ENCODE peak calls at places on chromosomes 6 and 20, in nine cellular contexts. A is brain microvascular endothelial cell; N is activated naive CD4-positive, alpha-beta T cell; G is endothelial cell; Y is HEK293T; I is GDM1; U is ascending aorta; X is mesothelial cell of epicardium; E is NAMALWA. J is an unnamed sample.

GRCh38 chr20:62426678-62427077 is 661 bp downstream of the RBBP8NL start:
- DNase-seq in A (no peak), N (no peak), G (no peak), Y (no peak), I (no peak), U (no peak), X (peak), E (no peak), J (no peak)

GRCh38 chr6:44386364-44386928 is 1.1 kb upstream of the CDC5L start:
- DNase-seq in A (no peak), N (no peak), G (no peak), Y (no peak), I (no peak), U (no peak), X (no peak), E (no peak), J (peak)

GRCh38 chr6:116633685-116634084 is 17.4 kb downstream of the RSPH4A start:
- DNase-seq in A (no peak), N (no peak), G (no peak), Y (peak), I (no peak), U (no peak), X (no peak), E (peak), J (peak)

GRCh38 chr6:133888931-133889556 is at the start of gene TCF21:
- DNase-seq in A (no peak), N (no peak), G (no peak), Y (no peak), I (no peak), U (no peak), X (peak), E (no peak), J (no peak)

GRCh38 chr6:35370124-35370741 is 27.9 kb downstream of the PPARD start:
- DNase-seq in A (peak), N (no peak), G (no peak), Y (no peak), I (peak), U (peak), X (no peak), E (peak), J (no peak)

GRCh38 chr6:132527791-132528190 is 10.3 kb upstream of the TAAR9 start:
- DNase-seq in A (no peak), N (no peak), G (no peak), Y (no peak), I (no peak), U (no peak), X (no peak), E (no peak), J (peak)

GRCh38 chr20:23078351-23078993 is 7.7 kb downstream of the CD93 start:
- DNase-seq in A (no peak), N (no peak), G (no peak), Y (no peak), I (no peak), U (no peak), X (no peak), E (no peak), J (no peak)

GRCh38 chr20:36340593-36340990 is 34.5 kb downstream of the DLGAP4 start:
- DNase-seq in A (no peak), N (no peak), G (no peak), Y (no peak), I (no peak), U (no peak), X (no peak), E (no peak), J (no peak)

GRCh38 chr6:5471044-5471443 is 209.7 kb downstream of the FARS2 start:
- DNase-seq in A (peak), N (no peak), G (peak), Y (peak), I (peak), U (no peak), X (peak), E (peak), J (peak)

GRCh38 chr20:34250005-34250404 is 8.8 kb downstream of the ASIP start:
- DNase-seq in A (no peak), N (no peak), G (no peak), Y (no peak), I (no peak), U (no peak), X (no peak), E (no peak), J (no peak)

GRCh38 chr6:130233332-130233731 is 10.6 kb upstream of the SAMD3 start:
- DNase-seq in A (peak), N (no peak), G (no peak), Y (no peak), I (no peak), U (no peak), X (no peak), E (no peak), J (no peak)

GRCh38 chr6:151041686-151042085 is 176.2 kb downstream of the MTHFD1L start:
- DNase-seq in A (no peak), N (no peak), G (no peak), Y (no peak), I (no peak), U (no peak), X (no peak), E (no peak), J (no peak)

GRCh38 chr6:143545976-143546547 is 34.5 kb upstream of the FUCA2 start:
- DNase-seq in A (no peak), N (no peak), G (no peak), Y (no peak), I (no peak), U (no peak), X (no peak), E (no peak), J (no peak)

GRCh38 chr6:4870821-4871494 is 94.8 kb downstream of the CDYL start:
- DNase-seq in A (no peak), N (no peak), G (no peak), Y (no peak), I (no peak), U (no peak), X (no peak), E (no peak), J (no peak)

GRCh38 chr20:62745279-62745958 is 36.8 kb downstream of the NTSR1 start:
- DNase-seq in A (no peak), N (no peak), G (no peak), Y (no peak), I (no peak), U (no peak), X (no peak), E (no peak), J (no peak)

GRCh38 chr6:165745492-165745891 is 82.5 kb upstream of the PDE10A start:
- DNase-seq in A (no peak), N (no peak), G (no peak), Y (no peak), I (no peak), U (no peak), X (no peak), E (no peak), J (no peak)

GRCh38 chr20:17381701-17382100 is 149.5 kb downstream of the BFSP1 start:
- DNase-seq in A (no peak), N (no peak), G (no peak), Y (no peak), I (no peak), U (no peak), X (no peak), E (no peak), J (no peak)

GRCh38 chr20:58389324-58389967 is 417 bp downstream of the VAPB start:
- DNase-seq in A (no peak), N (peak), G (peak), Y (peak), I (no peak), U (no peak), X (peak), E (peak), J (peak)

GRCh38 chr6:132712366-132712765 is 1.5 kb downstream of the VNN1 start:
- DNase-seq in A (peak), N (no peak), G (no peak), Y (no peak), I (no peak), U (no peak), X (no peak), E (no peak), J (no peak)

GRCh38 chr20:9939231-9939630 is 95.6 kb upstream of the ANKEF1 start:
- DNase-seq in A (no peak), N (no peak), G (no peak), Y (no peak), I (no peak), U (no peak), X (no peak), E (no peak), J (no peak)

GRCh38 chr6:27188206-27188884 is 59.2 kb upstream of the PRSS16 start:
- DNase-seq in A (peak), N (no peak), G (peak), Y (peak), I (peak), U (peak), X (peak), E (no peak), J (peak)

GRCh38 chr6:43037197-43037596 is 15.8 kb downstream of the RRP36 start:
- DNase-seq in A (no peak), N (no peak), G (no peak), Y (no peak), I (no peak), U (no peak), X (no peak), E (no peak), J (no peak)

GRCh38 chr20:61655591-61655990 is 403.5 kb downstream of the CDH4 start:
- DNase-seq in A (no peak), N (no peak), G (no peak), Y (no peak), I (no peak), U (no peak), X (no peak), E (no peak), J (no peak)

GRCh38 chr20:50367104-50367674 is 143.0 kb upstream of the PTPN1 start:
- DNase-seq in A (no peak), N (no peak), G (no peak), Y (no peak), I (no peak), U (no peak), X (no peak), E (no peak), J (no peak)

GRCh38 chr20:4820833-4821518 is 99.3 kb downstream of the PRND start:
- DNase-seq in A (peak), N (no peak), G (no peak), Y (no peak), I (no peak), U (no peak), X (no peak), E (no peak), J (no peak)

GRCh38 chr6:150196942-150197745 is 54.3 kb downstream of the PPP1R14C start:
- DNase-seq in A (no peak), N (no peak), G (no peak), Y (no peak), I (no peak), U (no peak), X (no peak), E (no peak), J (peak)

GRCh38 chr6:93550551-93551276 is 131.4 kb upstream of the EPHA7 start:
- DNase-seq in A (peak), N (no peak), G (no peak), Y (no peak), I (no peak), U (no peak), X (no peak), E (no peak), J (no peak)

GRCh38 chr6:107284805-107285204 is 169.5 kb upstream of the BEND3 start:
- DNase-seq in A (no peak), N (no peak), G (no peak), Y (no peak), I (no peak), U (no peak), X (no peak), E (no peak), J (no peak)

GRCh38 chr6:40543776-40544175 is 43.4 kb downstream of the LRFN2 start:
- DNase-seq in A (no peak), N (no peak), G (peak), Y (no peak), I (no peak), U (no peak), X (no peak), E (no peak), J (no peak)

GRCh38 chr6:34947561-34947960 is 58.5 kb downstream of the ANKS1A start:
- DNase-seq in A (no peak), N (no peak), G (no peak), Y (no peak), I (no peak), U (no peak), X (no peak), E (no peak), J (no peak)

GRCh38 chr20:22509090-22509938 is 75.1 kb downstream of the FOXA2 start:
- DNase-seq in A (no peak), N (no peak), G (no peak), Y (no peak), I (no peak), U (no peak), X (no peak), E (no peak), J (no peak)

GRCh38 chr6:138328210-138328609 is 49.5 kb upstream of the SMIM28 start:
- DNase-seq in A (no peak), N (no peak), G (no peak), Y (no peak), I (no peak), U (no peak), X (no peak), E (no peak), J (no peak)

GRCh38 chr20:31860431-31861345 is 9.6 kb downstream of the DUSP15 start:
- DNase-seq in A (no peak), N (no peak), G (no peak), Y (no peak), I (no peak), U (no peak), X (no peak), E (peak), J (peak)

GRCh38 chr6:160679402-160679769 is 15.3 kb upstream of the LPA start:
- DNase-seq in A (no peak), N (no peak), G (peak), Y (no peak), I (no peak), U (no peak), X (peak), E (no peak), J (peak)

GRCh38 chr6:7513534-7513933 is 27.9 kb upstream of the DSP start:
- DNase-seq in A (no peak), N (no peak), G (no peak), Y (no peak), I (no peak), U (no peak), X (no peak), E (no peak), J (no peak)

GRCh38 chr20:63775096-63775978 is 35.8 kb downstream of the SLC2A4RG start:
- DNase-seq in A (peak), N (no peak), G (peak), Y (peak), I (no peak), U (no peak), X (peak), E (peak), J (peak)

GRCh38 chr6:83055366-83055964 is 10.2 kb downstream of the UBE3D start:
- DNase-seq in A (peak), N (no peak), G (peak), Y (peak), I (no peak), U (no peak), X (peak), E (peak), J (peak)

J was measured in NCI-H82.